ENCODE peak calls at places on chromosomes 11 and 22, in ten cellular contexts. Z is nucleus accumbens; K is right lobe of liver; J is stimulated activated CD8-positive, alpha-beta memory T cell treated with anti-CD3 and anti-CD28 coated beads, Interleukin-4, amount 100 ng/mL, for 48 hours; N is H54; Y is NCI-H1694; S is WERI-Rb-1; A is fibroblast of villous mesenchyme; R is HFFc6; F is CD4-positive, alpha-beta memory T cell. O is an unnamed sample.

GRCh38 chr11:84720706-84721402 is 906.3 kb downstream of the DLG2 start:
- DNase-seq in Z (peak), K (peak), J (no peak), N (no peak), Y (no peak), S (peak), A (no peak), R (no peak), F (no peak), O (no peak)

GRCh38 chr11:110538154-110538553 is 108.4 kb downstream of the FDX1 start:
- DNase-seq in Z (no peak), K (no peak), J (no peak), N (no peak), Y (no peak), S (no peak), A (no peak), R (no peak), F (no peak), O (no peak)

GRCh38 chr22:37525073-37525745 is 6.0 kb upstream of the CARD10 start:
- DNase-seq in Z (no peak), K (no peak), J (peak), N (peak), Y (no peak), S (no peak), A (peak), R (peak), F (no peak), O (peak)

GRCh38 chr11:62337682-62338181 is 484 bp downstream of the ASRGL1 start:
- DNase-seq in Z (peak), K (peak), J (peak), N (peak), Y (no peak), S (peak), A (no peak), R (no peak), F (peak), O (peak)

GRCh38 chr11:116641561-116642045 is 131.2 kb downstream of the BUD13 start:
- DNase-seq in Z (no peak), K (peak), J (peak), N (peak), Y (no peak), S (peak), A (peak), R (no peak), F (no peak), O (no peak)

GRCh38 chr11:41781441-41781840 is 322.0 kb upstream of the LRRC4C start:
- DNase-seq in Z (no peak), K (no peak), J (no peak), N (no peak), Y (no peak), S (no peak), A (no peak), R (no peak), F (no peak), O (no peak)

GRCh38 chr11:13317293-13318080 is 39.9 kb downstream of the BMAL1 start:
- DNase-seq in Z (no peak), K (no peak), J (no peak), N (no peak), Y (no peak), S (no peak), A (peak), R (no peak), F (no peak), O (no peak)

GRCh38 chr11:20207781-20208621 is 47.7 kb upstream of the DBX1 start:
- DNase-seq in Z (no peak), K (no peak), J (no peak), N (no peak), Y (no peak), S (no peak), A (no peak), R (no peak), F (no peak), O (no peak)

GRCh38 chr11:67391304-67392181 is at the start of gene RAD9A:
- DNase-seq in Z (peak), K (peak), J (peak), N (peak), Y (peak), S (peak), A (peak), R (peak), F (peak), O (peak)

GRCh38 chr11:32034149-32034548 is 56.7 kb upstream of the RCN1 start:
- DNase-seq in Z (no peak), K (no peak), J (no peak), N (peak), Y (no peak), S (no peak), A (peak), R (peak), F (no peak), O (peak)